ENCODE peak calls at places on chromosomes 2 and 18, in eight cellular contexts. D, J, A, W, R, S, U and P are unnamed samples.

GRCh38 chr2:139201516-139201915 is 421.3 kb upstream of the NXPH2 start:
- DNase-seq in A (no peak), U (no peak), J (no peak), S (no peak), R (no peak), W (no peak), D (no peak), P (no peak)

GRCh38 chr2:55309441-55309840 is 40.4 kb upstream of the MTIF2 start:
- DNase-seq in W (no peak), S (no peak), J (peak), U (peak), D (no peak), A (no peak), R (no peak), P (no peak)

GRCh38 chr2:190470256-190470826 is 62.2 kb downstream of the MFSD6 start:
- DNase-seq in R (no peak), S (no peak), D (no peak), U (no peak), A (no peak), J (no peak), W (no peak), P (no peak)

GRCh38 chr2:48248251-48248933 is 281.6 kb upstream of the STON1 start:
- DNase-seq in R (no peak), D (no peak), J (peak), W (no peak), U (peak), A (peak), S (no peak), P (no peak)

GRCh38 chr2:162012565-162012869 is 61.5 kb downstream of the DPP4 start:
- DNase-seq in S (no peak), D (no peak), A (no peak), W (no peak), U (no peak), J (no peak), R (no peak), P (no peak)

GRCh38 chr2:175567435-175568061 is 386.0 kb upstream of the ATP5MC3 start:
- DNase-seq in J (no peak), S (no peak), R (no peak), A (no peak), W (no peak), U (no peak), D (no peak), P (no peak)

GRCh38 chr2:226176298-226176984 is 623.2 kb downstream of the IRS1 start:
- DNase-seq in W (no peak), S (no peak), U (no peak), J (no peak), A (no peak), D (no peak), R (no peak), P (no peak)

GRCh38 chr18:46706968-46707367 is 49.9 kb downstream of the ST8SIA5 start:
- DNase-seq in R (no peak), A (no peak), W (no peak), S (no peak), D (no peak), J (no peak), U (no peak), P (no peak)

GRCh38 chr2:203928849-203929248 is 7.7 kb upstream of the ICOS start:
- DNase-seq in D (no peak), J (peak), W (no peak), S (no peak), R (no peak), A (no peak), U (no peak), P (peak)

GRCh38 chr2:204072443-204073324 is 136.1 kb downstream of the ICOS start:
- DNase-seq in R (no peak), U (no peak), A (peak), W (peak), S (peak), J (peak), D (peak), P (peak)

GRCh38 chr2:104863585-104864279 is 9.8 kb downstream of the POU3F3 start:
- DNase-seq in R (no peak), S (no peak), J (no peak), D (no peak), W (no peak), U (no peak), A (no peak), P (no peak)

GRCh38 chr2:23379220-23379695 is 5.7 kb upstream of the KLHL29 start:
- DNase-seq in U (no peak), S (no peak), D (no peak), R (no peak), J (no peak), A (no peak), W (no peak), P (no peak)

GRCh38 chr2:175154670-175155082 is 13.3 kb downstream of the ATF2 start:
- DNase-seq in R (no peak), J (peak), D (no peak), W (no peak), U (no peak), A (peak), S (no peak), P (no peak)

GRCh38 chr2:20071397-20072383 is 20.3 kb upstream of the LAPTM4A start:
- DNase-seq in S (no peak), U (peak), R (peak), D (no peak), J (peak), A (peak), W (no peak), P (no peak)